ENCODE peak calls at places on chromosomes 11 and 22, in five cellular contexts. Y, X, B, Q and J are unnamed samples.

GRCh38 chr11:94130589-94131362 is 2.1 kb downstream of the PANX1 start:
- DNase-seq in Y (peak; percentile 97), X (no peak), B (peak; percentile 89), Q (no peak), J (peak; percentile 66)

GRCh38 chr22:39940757-39941305 is 19.4 kb upstream of the TMA7B start:
- DNase-seq in Y (no peak), X (no peak), B (no peak), Q (no peak), J (no peak)

GRCh38 chr11:93577291-93577690 is 34.1 kb upstream of the SMCO4 start:
- DNase-seq in Y (no peak), X (no peak), B (peak; percentile 36), Q (no peak), J (no peak)

GRCh38 chr11:27640954-27641353 is 59.3 kb downstream of the BDNF start:
- DNase-seq in Y (no peak), X (no peak), B (no peak), Q (no peak), J (no peak)

GRCh38 chr11:77071671-77072605 is 5.2 kb downstream of the CAPN5 start:
- DNase-seq in Y (peak; percentile 29), X (no peak), B (peak; percentile 37), Q (no peak), J (no peak)

GRCh38 chr11:65945430-65945911 is at the start of gene TSGA10IP:
- DNase-seq in Y (no peak), X (peak; percentile 57), B (no peak), Q (peak; percentile 73), J (no peak)

GRCh38 chr11:93501856-93502255 is 41.3 kb downstream of the SMCO4 start:
- DNase-seq in Y (no peak), X (no peak), B (no peak), Q (no peak), J (no peak)

GRCh38 chr11:62694455-62695167 is 5.3 kb upstream of the LRRN4CL start:
- DNase-seq in Y (peak; percentile 84), X (peak; percentile 77), B (peak; percentile 82), Q (peak; percentile 87), J (peak; percentile 83)

GRCh38 chr22:27438271-27438980 is 363.1 kb downstream of the MN1 start:
- DNase-seq in Y (no peak), X (peak; percentile 54), B (peak; percentile 9), Q (no peak), J (no peak)

GRCh38 chr22:43230571-43230970 is 43.6 kb upstream of the TTLL12 start:
- DNase-seq in Y (no peak), X (no peak), B (no peak), Q (no peak), J (no peak)

GRCh38 chr22:41565403-41566054 is 4.7 kb downstream of the CSDC2 start:
- DNase-seq in Y (peak; percentile 89), X (no peak), B (peak; percentile 89), Q (no peak), J (peak; percentile 31)

GRCh38 chr11:35064114-35064800 is 74.7 kb upstream of the CD44 start:
- DNase-seq in Y (no peak), X (no peak), B (peak; percentile 59), Q (no peak), J (no peak)

GRCh38 chr11:122101625-122102291 is 14.3 kb downstream of the BLID start:
- DNase-seq in Y (peak; percentile 89), X (peak; percentile 65), B (peak; percentile 85), Q (peak; percentile 63), J (no peak)

GRCh38 chr11:63608353-63609345 is 5.6 kb downstream of the PLAAT3 start:
- DNase-seq in Y (no peak), X (no peak), B (peak; percentile 66), Q (no peak), J (peak; percentile 46)

GRCh38 chr22:24429411-24430365 is 2.3 kb downstream of the ADORA2A start:
- DNase-seq in Y (no peak), X (no peak), B (peak; percentile 22), Q (no peak), J (no peak)

GRCh38 chr22:32661737-32662586 is 139.5 kb upstream of the TIMP3 start:
- DNase-seq in Y (peak; percentile 48), X (no peak), B (peak; percentile 79), Q (no peak), J (peak; percentile 87)

GRCh38 chr11:96013459-96014213 is 89.7 kb upstream of the MTMR2 start:
- DNase-seq in Y (no peak), X (no peak), B (no peak), Q (no peak), J (no peak)

GRCh38 chr11:87421422-87421821 is 383.7 kb downstream of the TMEM135 start:
- DNase-seq in Y (peak; percentile 78), X (peak; percentile 73), B (peak; percentile 87), Q (peak; percentile 60), J (peak; percentile 87)

GRCh38 chr22:45490836-45491235 is 11.8 kb upstream of the FBLN1 start:
- DNase-seq in Y (no peak), X (no peak), B (no peak), Q (no peak), J (peak; percentile 29)

GRCh38 chr11:74870485-74870884 is 78.4 kb downstream of the XRRA1 start:
- DNase-seq in Y (peak; percentile 61), X (no peak), B (peak; percentile 66), Q (no peak), J (peak; percentile 21)

DNA sequence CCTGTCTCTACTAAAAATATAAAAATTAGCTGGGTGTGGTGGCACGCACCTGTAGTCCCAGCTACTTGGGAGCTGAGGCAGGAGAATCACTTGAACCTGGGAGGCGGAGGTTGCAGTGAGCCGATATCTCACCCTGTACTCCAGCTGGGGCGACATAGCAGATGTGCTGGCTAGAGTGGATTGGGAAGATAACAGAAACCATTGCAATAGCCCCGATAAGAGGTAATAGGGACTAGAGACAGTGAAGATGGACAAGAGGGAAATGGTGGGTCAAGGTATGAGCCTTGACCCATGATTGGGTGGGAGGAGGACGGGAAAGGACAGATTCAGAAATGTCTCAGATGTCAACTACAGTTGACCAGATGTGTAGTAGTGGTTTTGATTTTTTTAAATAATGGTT is 6.1 kb downstream of the SWAP70 start:
- DNase-seq in Y (no peak), X (no peak), B (no peak), Q (no peak), J (no peak)
- H3K4me1 ChIP-seq in Y (peaks cover 2% of the 10 kb centered on the region), X (no peaks in the 10 kb centered on the region), B (peaks cover 6% of the 10 kb centered on the region), Q (peaks cover 5% of the 10 kb centered on the region), J (no peaks in the 10 kb centered on the region)

GRCh38 chr22:33919591-33920501 is at the start of gene LARGE1:
- DNase-seq in Y (peak; percentile 40), X (peak; percentile 27), B (peak; percentile 20), Q (peak; percentile 72), J (peak; percentile 37)
- H4K91ac ChIP-seq in Y (peak within 1 kb of the TSS; percentile 27), X (no peak within 1 kb of the TSS), B (no peak within 1 kb of the TSS), Q (peak within 1 kb of the TSS; percentile 89), J (peak within 1 kb of the TSS; percentile 51)

GRCh38 chr22:37674951-37675929 is at the start of gene LGALS1:
- DNase-seq in Y (peak; percentile 98), X (no peak), B (peak; percentile 97), Q (peak; percentile 73), J (peak; percentile 71)

GRCh38 chr22:37678372-37678771 is 2.9 kb downstream of the LGALS1 start:
- DNase-seq in Y (no peak), X (no peak), B (no peak), Q (no peak), J (no peak)

GRCh38 chr22:37674248-37674647 is 1.2 kb upstream of the LGALS1 start:
- DNase-seq in Y (no peak), X (no peak), B (no peak), Q (no peak), J (no peak)

GRCh38 chr22:37675930-37676571 is 615 bp downstream of the LGALS1 start:
- DNase-seq in Y (peak; percentile 45), X (no peak), B (no peak), Q (peak; percentile 53), J (no peak)

GRCh38 chr22:37676691-37677627 is 1.5 kb downstream of the LGALS1 start:
- DNase-seq in Y (peak; percentile 98), X (peak; percentile 74), B (peak; percentile 98), Q (peak; percentile 87), J (peak; percentile 85)
- H3K4me1 ChIP-seq in Y (peaks cover 36% of the 10 kb centered on the region), X (peaks cover 12% of the 10 kb centered on the region), B (peaks cover 20% of the 10 kb centered on the region), Q (no peaks in the 10 kb centered on the region), J (peaks cover 6% of the 10 kb centered on the region)

GRCh38 chr22:31343235-31344191 is 2.6 kb downstream of the PATZ1 start:
- DNase-seq in Y (peak; percentile 43), X (peak; percentile 74), B (peak; percentile 26), Q (peak; percentile 89), J (peak; percentile 75)
- H4K91ac ChIP-seq in Y (no peak overlapping the region), X (no peak overlapping the region), B (no peak overlapping the region), Q (peak overlapping the region; percentile 92), J (peak overlapping the region; percentile 83)